ENCODE peak calls at places on chromosomes 3 and 15, in ten cellular contexts. B is neural progenitor cell; E is K562; R is mucosa of descending colon; D is IMR-90; U is neuronal stem cell; A is SJSA1; Q is transverse colon; Y is CD4-positive, CD25-positive, alpha-beta regulatory T cell; F is astrocyte. H is an unnamed sample.

GRCh38 chr3:113441051-113441770 is at the start of gene CFAP44:
- DNase-seq in B (peak; percentile 88), E (no peak), R (peak; percentile 69), D (peak; percentile 52), U (peak; percentile 67), A (peak; percentile 37), Q (peak; percentile 62), Y (peak; percentile 5), F (peak; percentile 45), H (peak; percentile 73)

GRCh38 chr3:45612918-45613602 is 18.5 kb downstream of the LIMD1 start:
- DNase-seq in B (no peak), E (no peak), R (no peak), D (peak; percentile 23), U (no peak), A (no peak), Q (peak; percentile 37), Y (no peak), F (peak; percentile 34), H (peak; percentile 49)

GRCh38 chr3:190024912-190025311 is 95.8 kb downstream of the P3H2 start:
- DNase-seq in B (no peak), E (no peak), R (no peak), D (peak; percentile 77), U (no peak), A (no peak), Q (no peak), Y (no peak), F (peak; percentile 74), H (peak; percentile 63)

GRCh38 chr3:143239026-143239425 is 119.5 kb downstream of the CHST2 start:
- DNase-seq in B (no peak), E (no peak), R (no peak), D (peak; percentile 20), U (no peak), A (no peak), Q (no peak), Y (no peak), F (peak; percentile 61), H (no peak)

GRCh38 chr3:123719785-123720531 is 135.1 kb upstream of the HACD2 start:
- DNase-seq in B (no peak), E (no peak), R (peak; percentile 32), D (no peak), U (no peak), A (no peak), Q (peak; percentile 60), Y (no peak), F (no peak), H (no peak)

GRCh38 chr15:95394186-95395067 is 936.1 kb upstream of the NR2F2 start:
- DNase-seq in B (no peak), E (no peak), R (no peak), D (peak; percentile 82), U (no peak), A (no peak), Q (no peak), Y (no peak), F (peak; percentile 65), H (peak; percentile 44)

GRCh38 chr15:88605507-88606436 is 15.4 kb upstream of the AEN start:
- DNase-seq in B (peak; percentile 93), E (peak; percentile 79), R (peak; percentile 57), D (peak; percentile 29), U (peak; percentile 80), A (no peak), Q (no peak), Y (peak; percentile 27), F (no peak), H (peak; percentile 60)

GRCh38 chr3:149203758-149204157 is 17.9 kb downstream of the CP start:
- DNase-seq in B (no peak), E (no peak), R (no peak), D (no peak), U (no peak), A (no peak), Q (no peak), Y (no peak), F (no peak), H (no peak)

GRCh38 chr15:42010434-42010833 is 10.4 kb downstream of the PLA2G4E start:
- DNase-seq in B (no peak), E (no peak), R (no peak), D (no peak), U (no peak), A (no peak), Q (no peak), Y (no peak), F (no peak), H (peak; percentile 15)

GRCh38 chr3:179750720-179751328 is 98.0 kb downstream of the USP13 start:
- DNase-seq in B (peak; percentile 46), E (no peak), R (no peak), D (peak; percentile 28), U (no peak), A (no peak), Q (no peak), Y (no peak), F (peak; percentile 8), H (peak; percentile 65)

GRCh38 chr3:129112308-129113052 is 9.1 kb downstream of the RAB43 start:
- DNase-seq in B (no peak), E (no peak), R (no peak), D (peak; percentile 35), U (no peak), A (no peak), Q (no peak), Y (no peak), F (no peak), H (peak; percentile 44)

GRCh38 chr15:85709250-85709649 is 85.5 kb downstream of the KLHL25 start:
- DNase-seq in B (no peak), E (no peak), R (no peak), D (no peak), U (no peak), A (no peak), Q (no peak), Y (no peak), F (no peak), H (no peak)

GRCh38 chr3:12574131-12574530 is 17.2 kb downstream of the MKRN2 start:
- DNase-seq in B (no peak), E (no peak), R (no peak), D (peak; percentile 52), U (no peak), A (no peak), Q (no peak), Y (no peak), F (no peak), H (peak; percentile 62)

GRCh38 chr3:59567656-59568055 is 517.8 kb upstream of the CFAP20DC start:
- DNase-seq in B (no peak), E (no peak), R (no peak), D (no peak), U (no peak), A (no peak), Q (no peak), Y (no peak), F (peak; percentile 18), H (no peak)

GRCh38 chr3:59563966-59564365 is 514.1 kb upstream of the CFAP20DC start:
- DNase-seq in B (no peak), E (no peak), R (no peak), D (no peak), U (no peak), A (no peak), Q (no peak), Y (no peak), F (peak; percentile 85), H (peak; percentile 57)

GRCh38 chr3:59563072-59563605 is 513.3 kb upstream of the CFAP20DC start:
- DNase-seq in B (no peak), E (no peak), R (no peak), D (peak; percentile 43), U (no peak), A (no peak), Q (no peak), Y (no peak), F (peak; percentile 64), H (peak; percentile 80)

GRCh38 chr3:59570816-59571215 is 521.0 kb upstream of the CFAP20DC start:
- DNase-seq in B (no peak), E (no peak), R (no peak), D (no peak), U (no peak), A (no peak), Q (no peak), Y (no peak), F (no peak), H (no peak)

GRCh38 chr3:59566481-59566975 is 516.7 kb upstream of the CFAP20DC start:
- DNase-seq in B (no peak), E (no peak), R (no peak), D (no peak), U (no peak), A (no peak), Q (no peak), Y (no peak), F (no peak), H (no peak)
- H3K4me1 ChIP-seq in B (no peaks in the 10 kb centered on the region), E (no peaks in the 10 kb centered on the region), R (no peaks in the 10 kb centered on the region), D (peaks cover 8% of the 10 kb centered on the region), U (no peaks in the 10 kb centered on the region), A (peaks cover 8% of the 10 kb centered on the region), Q (no peaks in the 10 kb centered on the region), Y (no peaks in the 10 kb centered on the region), F (peaks cover 10% of the 10 kb centered on the region), H (peaks cover 18% of the 10 kb centered on the region)

DNA sequence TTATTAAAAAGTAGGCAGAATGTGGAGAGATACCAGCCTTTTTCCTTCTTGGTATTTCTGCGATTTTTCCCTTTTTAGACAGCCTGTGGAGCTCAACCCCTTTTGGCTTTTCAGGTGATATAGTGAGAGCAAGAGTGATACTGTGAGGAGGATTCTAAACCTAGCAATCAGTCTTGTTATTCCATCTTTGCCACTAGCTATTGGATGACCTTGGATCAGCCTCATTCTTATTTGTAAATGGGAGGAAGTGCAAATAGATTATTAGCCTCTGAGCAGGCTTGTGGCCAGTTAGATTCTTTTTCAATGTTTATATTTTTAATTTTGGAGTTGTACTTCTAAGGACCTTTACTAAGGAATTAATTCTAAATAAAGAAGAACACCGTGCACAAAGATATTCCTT is 34.0 kb downstream of the IQGAP1 start:
- DNase-seq in B (no peak), E (no peak), R (no peak), D (no peak), U (no peak), A (no peak), Q (no peak), Y (no peak), F (no peak), H (no peak)
- H3K4me1 ChIP-seq in B (peaks cover 12% of the 10 kb centered on the region), E (no peaks in the 10 kb centered on the region), R (peaks cover 31% of the 10 kb centered on the region), D (peaks cover 22% of the 10 kb centered on the region), U (peaks cover 4% of the 10 kb centered on the region), A (peaks cover 44% of the 10 kb centered on the region), Q (peaks cover 90% of the 10 kb centered on the region), Y (peaks cover 53% of the 10 kb centered on the region), F (peaks cover 38% of the 10 kb centered on the region), H (peaks cover 64% of the 10 kb centered on the region)

DNA sequence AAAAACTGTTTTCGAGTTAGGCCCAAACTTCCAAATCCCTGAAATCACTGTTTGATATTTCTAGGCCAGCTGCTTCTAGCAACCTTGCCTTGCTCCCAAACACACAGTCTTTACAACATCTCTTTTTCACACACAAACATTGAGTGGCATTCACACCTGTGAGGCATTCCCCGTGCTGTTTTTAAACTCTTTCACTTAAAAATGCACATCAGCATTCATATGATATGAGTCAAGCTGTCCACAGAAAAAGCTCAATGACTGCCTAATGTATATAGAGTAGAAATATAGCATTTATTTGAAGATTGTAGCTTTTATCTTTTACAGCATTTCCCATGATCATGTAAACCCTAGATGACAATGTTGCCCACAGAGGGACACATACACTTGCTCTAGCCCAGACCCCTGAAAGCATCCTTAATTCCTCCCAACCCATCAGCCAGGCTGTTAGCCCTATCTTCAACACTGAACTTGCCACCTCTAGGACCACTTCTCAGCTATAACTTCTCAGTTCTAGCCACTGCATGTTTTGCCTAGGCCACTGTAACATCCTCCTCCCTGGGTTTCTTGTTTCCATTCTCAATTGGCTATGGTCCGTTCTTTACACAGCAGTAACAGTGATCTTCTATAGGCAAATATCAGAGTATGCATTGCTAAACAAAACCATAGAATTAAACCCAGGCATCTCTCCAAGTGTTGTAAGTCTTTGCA is 782.6 kb downstream of the DIPK2A start:
- DNase-seq in B (no peak), E (no peak), R (no peak), D (no peak), U (no peak), A (no peak), Q (no peak), Y (no peak), F (no peak), H (no peak)
- H3K4me1 ChIP-seq in B (no peaks in the 10 kb centered on the region), E (no peaks in the 10 kb centered on the region), R (no peaks in the 10 kb centered on the region), D (no peaks in the 10 kb centered on the region), U (no peaks in the 10 kb centered on the region), A (no peaks in the 10 kb centered on the region), Q (no peaks in the 10 kb centered on the region), Y (no peaks in the 10 kb centered on the region), F (no peaks in the 10 kb centered on the region), H (no peaks in the 10 kb centered on the region)

GRCh38 chr3:152283492-152284381 is 15.0 kb downstream of the MBNL1 start:
- DNase-seq in B (no peak), E (no peak), R (peak; percentile 54), D (no peak), U (no peak), A (no peak), Q (no peak), Y (no peak), F (no peak), H (no peak)
- H3K4me1 ChIP-seq in B (peaks cover 11% of the 10 kb centered on the region), E (peaks cover 3% of the 10 kb centered on the region), R (peaks cover 30% of the 10 kb centered on the region), D (peaks cover 19% of the 10 kb centered on the region), U (peaks cover 4% of the 10 kb centered on the region), A (peaks cover 24% of the 10 kb centered on the region), Q (peaks cover 82% of the 10 kb centered on the region), Y (peaks cover 91% of the 10 kb centered on the region), F (peaks cover 14% of the 10 kb centered on the region), H (peaks cover 76% of the 10 kb centered on the region)

H was measured in GM23248.